ENCODE peak calls at places on chromosomes 7 and 10, in six cellular contexts. One of them, this sample, is unnamed.
A peak's percentile ranks its signal among the peaks of the same experiment; 100 is the strongest.

GRCh38 chr7:152862033-152862432 is 102.5 kb downstream of the ACTR3B start:
- DNase-seq in endodermal cell: no peak
- DNase-seq in fibroblast of lung: no peak
- DNase-seq in K562: no peak
- DNase-seq in colonic mucosa: no peak
- DNase-seq in GM23248: no peak
- DNase-seq in this sample: no peak

GRCh38 chr10:30724296-30724695 is 94.7 kb upstream of the LYZL2 start:
- DNase-seq in endodermal cell: no peak
- DNase-seq in fibroblast of lung: no peak
- DNase-seq in K562: no peak
- DNase-seq in colonic mucosa: no peak
- DNase-seq in GM23248: no peak
- DNase-seq in this sample: no peak

GRCh38 chr7:107857541-107857912 is 33.5 kb upstream of the DLD start:
- DNase-seq in endodermal cell: no peak
- DNase-seq in fibroblast of lung: peak; percentile 10
- DNase-seq in K562: no peak
- DNase-seq in colonic mucosa: no peak
- DNase-seq in GM23248: peak; percentile 66
- DNase-seq in this sample: peak; percentile 44

GRCh38 chr7:99402854-99403253 is 5.5 kb downstream of the PDAP1 start:
- DNase-seq in endodermal cell: no peak
- DNase-seq in fibroblast of lung: no peak
- DNase-seq in K562: no peak
- DNase-seq in colonic mucosa: no peak
- DNase-seq in GM23248: no peak
- DNase-seq in this sample: no peak

GRCh38 chr10:131016556-131016955 is 295.0 kb downstream of the TCERG1L start:
- DNase-seq in endodermal cell: peak; percentile 22
- DNase-seq in fibroblast of lung: no peak
- DNase-seq in K562: no peak
- DNase-seq in colonic mucosa: no peak
- DNase-seq in GM23248: no peak
- DNase-seq in this sample: no peak

GRCh38 chr10:11775412-11775811 is 33.2 kb downstream of the ECHDC3 start:
- DNase-seq in endodermal cell: no peak
- DNase-seq in fibroblast of lung: no peak
- DNase-seq in K562: no peak
- DNase-seq in colonic mucosa: no peak
- DNase-seq in GM23248: no peak
- DNase-seq in this sample: no peak

GRCh38 chr7:93178213-93178612 is 30.0 kb upstream of the SAMD9L start:
- DNase-seq in endodermal cell: no peak
- DNase-seq in fibroblast of lung: peak; percentile 45
- DNase-seq in K562: no peak
- DNase-seq in colonic mucosa: no peak
- DNase-seq in GM23248: peak; percentile 47
- DNase-seq in this sample: peak; percentile 46

GRCh38 chr7:87219545-87220025 is at the start of gene TMEM243:
- DNase-seq in endodermal cell: peak; percentile 82
- DNase-seq in fibroblast of lung: peak; percentile 63
- DNase-seq in K562: peak; percentile 66
- DNase-seq in colonic mucosa: peak; percentile 83
- DNase-seq in GM23248: peak; percentile 89
- DNase-seq in this sample: peak; percentile 88

GRCh38 chr10:124010024-124010423 is 83.4 kb downstream of the CHST15 start:
- DNase-seq in endodermal cell: no peak
- DNase-seq in fibroblast of lung: no peak
- DNase-seq in K562: no peak
- DNase-seq in colonic mucosa: no peak
- DNase-seq in GM23248: no peak
- DNase-seq in this sample: no peak

GRCh38 chr7:158508802-158509385 is 78.7 kb downstream of the PTPRN2 start:
- DNase-seq in endodermal cell: no peak
- DNase-seq in fibroblast of lung: no peak
- DNase-seq in K562: peak; percentile 31
- DNase-seq in colonic mucosa: no peak
- DNase-seq in GM23248: no peak
- DNase-seq in this sample: no peak

GRCh38 chr7:128427289-128427891 is 17.6 kb upstream of the IMPDH1 start:
- DNase-seq in endodermal cell: peak; percentile 63
- DNase-seq in fibroblast of lung: peak; percentile 73
- DNase-seq in K562: peak; percentile 58
- DNase-seq in colonic mucosa: peak; percentile 41
- DNase-seq in GM23248: peak; percentile 72
- DNase-seq in this sample: peak; percentile 89

GRCh38 chr7:154770361-154770760 is 232.6 kb downstream of the PAXIP1 start:
- DNase-seq in endodermal cell: no peak
- DNase-seq in fibroblast of lung: no peak
- DNase-seq in K562: no peak
- DNase-seq in colonic mucosa: no peak
- DNase-seq in GM23248: no peak
- DNase-seq in this sample: no peak

GRCh38 chr10:3764626-3765375 is 20.2 kb downstream of the KLF6 start:
- DNase-seq in endodermal cell: no peak
- DNase-seq in fibroblast of lung: no peak
- DNase-seq in K562: no peak
- DNase-seq in colonic mucosa: no peak
- DNase-seq in GM23248: no peak
- DNase-seq in this sample: no peak
- H3K4me3 ChIP-seq in endodermal cell: no peak overlapping the region
- H3K4me3 ChIP-seq in fibroblast of lung: no peak overlapping the region
- H3K4me3 ChIP-seq in K562: no peak overlapping the region
- H3K4me3 ChIP-seq in colonic mucosa: no peak overlapping the region
- H3K4me3 ChIP-seq in GM23248: no peak overlapping the region
- H3K4me3 ChIP-seq in this sample: no peak overlapping the region

DNA sequence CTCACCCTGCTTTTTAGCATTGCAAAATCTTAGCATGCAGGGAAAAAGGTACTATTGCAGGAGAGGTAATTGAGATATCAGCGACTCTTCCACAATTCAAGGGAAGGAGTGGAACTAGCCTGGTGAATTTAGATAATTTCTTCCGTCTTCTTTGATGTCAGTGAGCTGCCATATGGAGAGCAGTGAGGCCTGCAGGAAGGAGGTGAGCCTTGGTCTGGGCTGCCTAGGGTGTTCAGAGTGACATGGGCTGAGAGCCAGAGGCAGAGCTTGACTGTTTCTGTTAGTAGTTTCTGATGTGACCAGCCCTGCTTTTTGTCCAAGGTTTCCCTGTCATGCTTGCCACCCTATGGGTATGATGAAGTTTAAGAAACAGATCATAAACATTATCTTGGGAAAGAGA is 28.6 kb downstream of the KAT6B start:
- DNase-seq in endodermal cell: peak; percentile 50
- DNase-seq in fibroblast of lung: no peak
- DNase-seq in K562: peak; percentile 29
- DNase-seq in colonic mucosa: peak; percentile 24
- DNase-seq in GM23248: peak; percentile 2
- DNase-seq in this sample: no peak
- H3K9ac ChIP-seq in endodermal cell: no peak overlapping the region
- H3K9ac ChIP-seq in fibroblast of lung: no peak overlapping the region
- H3K9ac ChIP-seq in K562: peak overlapping the region; percentile 5
- H3K9ac ChIP-seq in colonic mucosa: no peak overlapping the region
- H3K9ac ChIP-seq in GM23248: no peak overlapping the region
- H3K9ac ChIP-seq in this sample: no peak overlapping the region

DNA sequence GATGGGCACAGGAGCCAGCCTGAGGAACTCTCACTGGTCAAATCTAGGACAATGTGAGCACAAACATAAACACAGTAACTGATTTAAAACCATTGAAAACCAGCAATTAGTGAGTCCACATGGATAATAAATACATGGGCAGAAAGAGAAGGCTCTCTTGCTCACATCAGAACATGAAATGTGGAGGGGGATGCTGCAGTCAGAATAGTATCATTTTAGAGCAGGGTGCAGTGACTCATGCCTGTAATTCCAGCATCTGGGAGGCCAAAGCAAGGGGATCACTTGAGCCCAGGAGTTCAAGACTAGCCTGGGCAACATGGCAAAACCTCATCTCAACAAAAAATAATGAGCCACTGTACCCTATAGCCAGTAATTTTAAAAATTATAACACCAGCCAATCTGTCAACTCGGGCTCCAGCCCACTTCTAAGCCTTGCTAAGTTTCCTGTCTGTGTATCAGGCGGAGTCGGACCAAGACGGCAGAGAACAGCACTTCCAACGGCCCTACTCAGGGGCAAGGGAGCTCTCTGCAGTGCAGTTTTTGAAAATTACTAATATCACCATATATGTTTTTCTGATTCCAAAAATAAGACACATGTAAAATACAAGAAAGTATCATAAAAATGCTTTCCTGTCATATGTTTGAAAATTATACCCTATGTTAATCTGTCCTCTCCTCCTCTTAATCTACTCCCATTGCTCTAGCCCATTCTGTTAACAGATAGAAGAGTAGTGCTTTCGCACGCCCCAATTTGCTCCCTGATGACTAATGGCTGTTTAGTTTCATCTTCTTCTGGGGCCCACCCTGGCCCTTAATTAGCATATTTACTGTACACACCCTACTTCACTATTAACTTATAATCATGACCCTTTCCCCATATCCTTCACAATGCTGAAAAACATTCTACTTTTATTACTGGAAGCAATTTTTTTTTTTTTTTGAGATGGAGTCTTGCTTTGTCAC is 17.1 kb downstream of the URGCP start:
- DNase-seq in endodermal cell: no peak
- DNase-seq in fibroblast of lung: peak; percentile 42
- DNase-seq in K562: no peak
- DNase-seq in colonic mucosa: no peak
- DNase-seq in GM23248: peak; percentile 60
- DNase-seq in this sample: peak; percentile 47
- H3K4me1 ChIP-seq in endodermal cell: no peaks in the 10 kb centered on the region
- H3K4me1 ChIP-seq in fibroblast of lung: peaks cover 2% of the 10 kb centered on the region
- H3K4me1 ChIP-seq in K562: peaks cover 8% of the 10 kb centered on the region
- H3K4me1 ChIP-seq in colonic mucosa: no peaks in the 10 kb centered on the region
- H3K4me1 ChIP-seq in GM23248: peaks cover 14% of the 10 kb centered on the region
- H3K4me1 ChIP-seq in this sample: peaks cover 14% of the 10 kb centered on the region

GRCh38 chr10:126118476-126118875 is 222.1 kb downstream of the FANK1 start:
- DNase-seq in endodermal cell: no peak
- DNase-seq in fibroblast of lung: no peak
- DNase-seq in K562: no peak
- DNase-seq in colonic mucosa: no peak
- DNase-seq in GM23248: no peak
- DNase-seq in this sample: no peak

GRCh38 chr10:126117196-126117595 is 220.8 kb downstream of the FANK1 start:
- DNase-seq in endodermal cell: no peak
- DNase-seq in fibroblast of lung: no peak
- DNase-seq in K562: no peak
- DNase-seq in colonic mucosa: peak; percentile 4
- DNase-seq in GM23248: no peak
- DNase-seq in this sample: no peak

GRCh38 chr10:126115021-126115610 is 218.8 kb downstream of the FANK1 start:
- DNase-seq in endodermal cell: no peak
- DNase-seq in fibroblast of lung: no peak
- DNase-seq in K562: no peak
- DNase-seq in colonic mucosa: no peak
- DNase-seq in GM23248: no peak
- DNase-seq in this sample: no peak

GRCh38 chr10:126119591-126119990 is 223.2 kb downstream of the FANK1 start:
- DNase-seq in endodermal cell: no peak
- DNase-seq in fibroblast of lung: no peak
- DNase-seq in K562: no peak
- DNase-seq in colonic mucosa: no peak
- DNase-seq in GM23248: peak; percentile 56
- DNase-seq in this sample: peak; percentile 23

GRCh38 chr10:126115861-126116260 is 219.5 kb downstream of the FANK1 start:
- DNase-seq in endodermal cell: no peak
- DNase-seq in fibroblast of lung: no peak
- DNase-seq in K562: no peak
- DNase-seq in colonic mucosa: no peak
- DNase-seq in GM23248: no peak
- DNase-seq in this sample: no peak
- H3K4me3 ChIP-seq in endodermal cell: no peak overlapping the region
- H3K4me3 ChIP-seq in fibroblast of lung: no peak overlapping the region
- H3K4me3 ChIP-seq in K562: no peak overlapping the region
- H3K4me3 ChIP-seq in colonic mucosa: no peak overlapping the region
- H3K4me3 ChIP-seq in GM23248: no peak overlapping the region
- H3K4me3 ChIP-seq in this sample: no peak overlapping the region

GRCh38 chr10:26509311-26509710 is 71.2 kb downstream of the APBB1IP start:
- DNase-seq in endodermal cell: no peak
- DNase-seq in fibroblast of lung: no peak
- DNase-seq in K562: no peak
- DNase-seq in colonic mucosa: no peak
- DNase-seq in GM23248: no peak
- DNase-seq in this sample: no peak
- H3K9ac ChIP-seq in endodermal cell: no peak overlapping the region
- H3K9ac ChIP-seq in fibroblast of lung: no peak overlapping the region
- H3K9ac ChIP-seq in K562: no peak overlapping the region
- H3K9ac ChIP-seq in colonic mucosa: no peak overlapping the region
- H3K9ac ChIP-seq in GM23248: no peak overlapping the region
- H3K9ac ChIP-seq in this sample: no peak overlapping the region

GRCh38 chr7:114970308-114970707 is 48.4 kb downstream of the MDFIC start:
- DNase-seq in endodermal cell: no peak
- DNase-seq in fibroblast of lung: no peak
- DNase-seq in K562: no peak
- DNase-seq in colonic mucosa: no peak
- DNase-seq in GM23248: no peak
- DNase-seq in this sample: no peak
- H3K4me1 ChIP-seq in endodermal cell: no peaks in the 10 kb centered on the region
- H3K4me1 ChIP-seq in fibroblast of lung: peaks cover 9% of the 10 kb centered on the region
- H3K4me1 ChIP-seq in K562: no peaks in the 10 kb centered on the region
- H3K4me1 ChIP-seq in colonic mucosa: no peaks in the 10 kb centered on the region
- H3K4me1 ChIP-seq in GM23248: peaks cover 8% of the 10 kb centered on the region
- H3K4me1 ChIP-seq in this sample: peaks cover 17% of the 10 kb centered on the region

This sample was measured in adipocyte.